ENCODE peak calls at places on chromosomes 3 and 15, in four cellular contexts. Q is A549, D is cerebellum, M is G401. W is an unnamed sample.

GRCh38 chr3:155382396-155383042 is 89.0 kb upstream of the STRIT1 start:
- DNase-seq in Q (peak), D (no peak), M (peak), W (peak)

GRCh38 chr15:55917881-55918296 is 75.5 kb downstream of the NEDD4 start:
- DNase-seq in Q (peak), D (no peak), M (peak), W (no peak)

GRCh38 chr3:158791259-158791920 is 10.5 kb upstream of the MFSD1 start:
- DNase-seq in Q (peak), D (peak), M (peak), W (no peak)

GRCh38 chr3:170585008-170585936 is 603 bp downstream of the SLC7A14 start:
- DNase-seq in Q (no peak), D (peak), M (peak), W (peak)

GRCh38 chr3:165158011-165158410 is 38.2 kb downstream of the SLITRK3 start:
- DNase-seq in Q (no peak), D (no peak), M (no peak), W (no peak)

GRCh38 chr15:38828031-38828532 is 263.5 kb upstream of the RASGRP1 start:
- DNase-seq in Q (no peak), D (no peak), M (no peak), W (no peak)

GRCh38 chr3:120460217-120460616 is 9.4 kb upstream of the FSTL1 start:
- DNase-seq in Q (no peak), D (no peak), M (no peak), W (no peak)

GRCh38 chr3:194687638-194688206 is 2.0 kb downstream of the FAM43A start:
- DNase-seq in Q (peak), D (peak), M (peak), W (peak)

GRCh38 chr3:46481636-46482035 is 16.1 kb upstream of the RTP3 start:
- DNase-seq in Q (no peak), D (no peak), M (no peak), W (no peak)

GRCh38 chr15:93189562-93189961 is 100.6 kb upstream of the RGMA start:
- DNase-seq in Q (no peak), D (no peak), M (no peak), W (no peak)

GRCh38 chr3:63662011-63662410 is 9.5 kb downstream of the SNTN start:
- DNase-seq in Q (no peak), D (no peak), M (no peak), W (no peak)

GRCh38 chr3:140188285-140188684 is 253.3 kb downstream of the CLSTN2 start:
- DNase-seq in Q (no peak), D (no peak), M (no peak), W (no peak)

GRCh38 chr15:68231102-68231818 is 1.7 kb upstream of the CLN6 start:
- DNase-seq in Q (no peak), D (no peak), M (no peak), W (no peak)

GRCh38 chr3:149367021-149367840 is 10.2 kb downstream of the TM4SF1 start:
- DNase-seq in Q (peak), D (no peak), M (peak), W (no peak)